ENCODE peak calls at places on chromosomes 2 and 18, in seven cellular contexts. S, W, Q, Z, R, I and N are unnamed samples.

GRCh38 chr2:26737221-26737620 is 26.9 kb upstream of the SLC35F6 start:
- DNase-seq in I (no peak), R (no peak), Z (no peak), S (no peak), Q (no peak), W (no peak), N (no peak)

GRCh38 chr2:37672104-37672869 is 845 bp upstream of the CDC42EP3 start:
- DNase-seq in W (peak), I (peak), S (peak), Z (peak), R (peak), Q (peak), N (peak)

GRCh38 chr2:37707393-37707792 is 36.0 kb upstream of the CDC42EP3 start:
- DNase-seq in I (no peak), Z (no peak), R (no peak), Q (no peak), S (no peak), W (no peak), N (no peak)

GRCh38 chr18:50982086-50982801 is 14.4 kb downstream of the ELAC1 start:
- DNase-seq in I (no peak), Z (no peak), S (no peak), R (no peak), W (no peak), Q (no peak), N (no peak)

GRCh38 chr2:171210864-171211431 is 50.3 kb upstream of the TLK1 start:
- DNase-seq in S (no peak), I (no peak), W (no peak), Z (peak), Q (peak), R (no peak), N (no peak)

GRCh38 chr2:149044500-149044899 is 6.0 kb downstream of the LYPD6B start:
- DNase-seq in W (no peak), Q (no peak), S (no peak), I (no peak), R (no peak), Z (no peak), N (no peak)

GRCh38 chr2:238379096-238379810 is 47.5 kb upstream of the ASB1 start:
- DNase-seq in I (no peak), W (no peak), Z (no peak), Q (peak), S (no peak), R (no peak), N (peak)

GRCh38 chr2:36663851-36664715 is 32.4 kb upstream of the VIT start:
- DNase-seq in I (peak), S (no peak), Q (peak), R (peak), Z (peak), W (peak), N (peak)

GRCh38 chr2:71235930-71236587 is 9.2 kb upstream of the PAIP2B start:
- DNase-seq in R (no peak), W (no peak), I (no peak), S (no peak), Q (no peak), Z (peak), N (no peak)

DNA sequence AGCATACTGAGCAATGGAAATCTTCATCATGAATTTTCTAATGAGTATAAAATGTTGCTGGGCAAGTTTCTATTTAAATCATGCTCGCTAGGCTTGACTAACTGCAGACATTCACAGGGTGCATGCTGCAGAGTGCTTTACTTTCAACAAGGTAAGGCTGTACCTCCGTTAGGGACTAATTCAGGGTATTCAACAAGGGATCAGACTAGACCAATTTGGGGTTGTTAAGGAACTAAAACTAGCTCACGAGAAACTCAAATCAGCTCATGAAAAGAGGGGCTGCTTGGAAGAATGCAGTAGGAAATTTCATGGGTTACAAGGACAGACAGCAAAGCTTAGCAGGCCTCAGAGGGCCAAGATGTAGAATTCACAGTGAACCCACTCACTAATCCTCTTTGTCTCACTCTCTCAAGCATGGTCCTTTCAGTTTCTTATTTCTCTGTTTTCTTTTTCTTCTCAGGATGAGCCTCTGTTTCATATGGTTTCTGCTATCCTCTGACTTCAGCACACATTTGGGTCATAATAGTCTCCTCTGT is 2.2 kb downstream of the MYO3B start:
- DNase-seq in Z (peak), Q (no peak), W (no peak), R (no peak), I (no peak), S (no peak), N (no peak)
- H3K27ac ChIP-seq in Z (no peak), Q (no peak), W (no peak), R (no peak), I (no peak), S (no peak), N (no peak)

GRCh38 chr2:65375723-65376122 is 56.7 kb downstream of the SPRED2 start:
- DNase-seq in W (no peak), S (no peak), Z (no peak), I (no peak), R (no peak), Q (no peak), N (no peak)

GRCh38 chr2:65373365-65373918 is 59.0 kb downstream of the SPRED2 start:
- DNase-seq in S (no peak), Z (no peak), I (no peak), W (no peak), Q (no peak), R (no peak), N (no peak)

GRCh38 chr2:65374999-65375398 is 57.4 kb downstream of the SPRED2 start:
- DNase-seq in Z (no peak), I (no peak), S (no peak), Q (no peak), W (no peak), R (no peak), N (no peak)

GRCh38 chr2:65372619-65373018 is 59.8 kb downstream of the SPRED2 start:
- DNase-seq in Q (no peak), I (no peak), S (no peak), Z (no peak), R (no peak), W (no peak), N (no peak)

DNA sequence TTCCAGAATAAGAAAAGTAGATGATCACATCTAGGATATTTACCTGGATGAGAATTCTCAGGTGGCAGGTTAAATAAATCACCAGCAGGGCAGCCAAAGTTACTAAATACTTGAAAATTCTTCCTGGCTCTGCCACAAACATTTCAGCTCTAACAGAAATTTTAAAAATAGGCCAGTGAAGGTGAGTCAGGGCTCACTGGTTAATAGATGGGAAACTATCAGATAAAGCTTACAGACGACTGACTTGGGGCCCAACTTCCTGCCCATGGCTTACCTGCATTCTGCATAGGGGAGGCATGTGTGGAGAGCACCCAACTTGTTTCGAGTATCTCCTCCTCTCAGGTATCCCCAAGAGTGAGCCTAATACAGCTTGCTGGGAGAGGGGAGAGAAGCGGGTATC is 57.8 kb downstream of the SPRED2 start:
- DNase-seq in Q (no peak), S (no peak), Z (no peak), I (no peak), W (no peak), R (no peak), N (no peak)
- H3K27ac ChIP-seq in Q (no peak), S (no peak), Z (no peak), I (peak), W (no peak), R (no peak), N (no peak)

GRCh38 chr2:144020047-144020446 is 499.9 kb downstream of the ZEB2 start:
- DNase-seq in Q (no peak), I (no peak), W (no peak), R (no peak), S (no peak), Z (no peak), N (no peak)
- H3K27ac ChIP-seq in Q (no peak), I (no peak), W (no peak), R (no peak), S (no peak), Z (no peak), N (no peak)

GRCh38 chr2:178734518-178734917 is 72.7 kb downstream of the TTN start:
- DNase-seq in S (no peak), Z (no peak), R (no peak), W (no peak), Q (no peak), I (no peak), N (no peak)
- H3K27ac ChIP-seq in S (no peak), Z (no peak), R (no peak), W (no peak), Q (no peak), I (no peak), N (no peak)

GRCh38 chr2:309148-309969 is 21.5 kb upstream of the ALKAL2 start:
- DNase-seq in I (no peak), Q (no peak), Z (no peak), W (no peak), S (no peak), R (no peak), N (no peak)
- H3K27ac ChIP-seq in I (no peak), Q (no peak), Z (no peak), W (no peak), S (no peak), R (no peak), N (no peak)

DNA sequence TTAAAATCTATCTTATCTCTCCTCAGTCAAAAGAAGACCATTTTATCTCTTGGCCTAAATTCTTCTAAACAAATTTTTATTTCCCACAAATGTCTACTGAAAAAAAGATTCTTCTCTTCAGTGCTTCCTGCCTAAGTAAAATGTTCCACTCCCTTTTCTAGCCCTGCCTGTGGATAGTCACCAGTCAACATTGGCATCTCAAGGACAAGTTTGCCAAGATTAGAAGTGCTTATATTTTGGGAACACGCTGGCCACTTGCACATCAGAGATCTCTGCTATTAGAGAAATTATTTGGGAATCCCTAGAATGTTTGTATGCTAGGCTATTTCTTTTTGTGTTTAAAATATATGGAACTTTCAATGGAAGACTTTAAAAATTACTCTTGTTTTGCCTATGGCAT is 758.2 kb upstream of the CDH7 start:
- DNase-seq in Q (no peak), S (no peak), W (no peak), R (no peak), Z (no peak), I (no peak), N (no peak)
- H3K27ac ChIP-seq in Q (no peak), S (no peak), W (no peak), R (no peak), Z (no peak), I (no peak), N (no peak)

GRCh38 chr2:134683561-134684112 is 35.2 kb downstream of the TMEM163 start:
- DNase-seq in W (no peak), I (no peak), Z (peak), R (no peak), Q (no peak), S (no peak), N (no peak)
- H3K27ac ChIP-seq in W (no peak), I (no peak), Z (no peak), R (no peak), Q (no peak), S (no peak), N (no peak)